ENCODE peak calls at places on chromosomes 11 and 22, in nine cellular contexts. One of them, this sample, is unnamed.

GRCh38 chr11:64563966-64564365 is 27.1 kb upstream of the SLC22A12 start:
- DNase-seq in H54: no peak
- DNase-seq in NCI-H460: no peak
- DNase-seq in activated naive CD4-positive, alpha-beta T cell treated with anti-CD3 and anti-CD28 coated beads, Interleukin-2, amount 50 U/mL, for 16 hours: no peak
- DNase-seq in NCI-H1092 treated with DMSO at 0.1 percent for 48 hours: no peak
- DNase-seq in OCI-LY7: no peak
- DNase-seq in activated CD8-positive, alpha-beta memory T cell treated with anti-CD3 and anti-CD28 coated beads, Interleukin-2, amount 10 ng/mL, durations not matched to agents 7 days and 5 days: no peak
- DNase-seq in nucleus accumbens: no peak
- DNase-seq in SJCRH30: no peak
- DNase-seq in this sample: no peak

GRCh38 chr11:8586184-8586583 is 7.8 kb downstream of the STK33 start:
- DNase-seq in OCI-LY7: no peak
- DNase-seq in SJCRH30: no peak
- DNase-seq in H54: no peak
- DNase-seq in NCI-H460: no peak
- DNase-seq in activated CD8-positive, alpha-beta memory T cell treated with anti-CD3 and anti-CD28 coated beads, Interleukin-2, amount 10 ng/mL, durations not matched to agents 7 days and 5 days: no peak
- DNase-seq in nucleus accumbens: no peak
- DNase-seq in NCI-H1092 treated with DMSO at 0.1 percent for 48 hours: no peak
- DNase-seq in activated naive CD4-positive, alpha-beta T cell treated with anti-CD3 and anti-CD28 coated beads, Interleukin-2, amount 50 U/mL, for 16 hours: no peak
- DNase-seq in this sample: no peak

GRCh38 chr11:63520606-63521170 is 14.8 kb downstream of the LGALS12 start:
- DNase-seq in NCI-H1092 treated with DMSO at 0.1 percent for 48 hours: no peak
- DNase-seq in nucleus accumbens: no peak
- DNase-seq in OCI-LY7: no peak
- DNase-seq in H54: no peak
- DNase-seq in activated CD8-positive, alpha-beta memory T cell treated with anti-CD3 and anti-CD28 coated beads, Interleukin-2, amount 10 ng/mL, durations not matched to agents 7 days and 5 days: no peak
- DNase-seq in SJCRH30: no peak
- DNase-seq in activated naive CD4-positive, alpha-beta T cell treated with anti-CD3 and anti-CD28 coated beads, Interleukin-2, amount 50 U/mL, for 16 hours: no peak
- DNase-seq in NCI-H460: no peak
- DNase-seq in this sample: no peak

GRCh38 chr11:117232911-117233409 is 489 bp downstream of the RNF214 start:
- DNase-seq in SJCRH30: peak
- DNase-seq in activated CD8-positive, alpha-beta memory T cell treated with anti-CD3 and anti-CD28 coated beads, Interleukin-2, amount 10 ng/mL, durations not matched to agents 7 days and 5 days: peak
- DNase-seq in nucleus accumbens: no peak
- DNase-seq in activated naive CD4-positive, alpha-beta T cell treated with anti-CD3 and anti-CD28 coated beads, Interleukin-2, amount 50 U/mL, for 16 hours: no peak
- DNase-seq in H54: no peak
- DNase-seq in OCI-LY7: peak
- DNase-seq in NCI-H1092 treated with DMSO at 0.1 percent for 48 hours: no peak
- DNase-seq in NCI-H460: no peak
- DNase-seq in this sample: no peak

GRCh38 chr11:67632982-67633755 is 3.4 kb upstream of the NUDT8 start:
- DNase-seq in NCI-H460: no peak
- DNase-seq in activated CD8-positive, alpha-beta memory T cell treated with anti-CD3 and anti-CD28 coated beads, Interleukin-2, amount 10 ng/mL, durations not matched to agents 7 days and 5 days: no peak
- DNase-seq in H54: no peak
- DNase-seq in nucleus accumbens: no peak
- DNase-seq in activated naive CD4-positive, alpha-beta T cell treated with anti-CD3 and anti-CD28 coated beads, Interleukin-2, amount 50 U/mL, for 16 hours: no peak
- DNase-seq in NCI-H1092 treated with DMSO at 0.1 percent for 48 hours: no peak
- DNase-seq in SJCRH30: no peak
- DNase-seq in OCI-LY7: no peak
- DNase-seq in this sample: no peak

GRCh38 chr11:46557684-46558151 is 36.1 kb downstream of the AMBRA1 start:
- DNase-seq in NCI-H460: no peak
- DNase-seq in nucleus accumbens: no peak
- DNase-seq in SJCRH30: no peak
- DNase-seq in activated CD8-positive, alpha-beta memory T cell treated with anti-CD3 and anti-CD28 coated beads, Interleukin-2, amount 10 ng/mL, durations not matched to agents 7 days and 5 days: no peak
- DNase-seq in H54: no peak
- DNase-seq in OCI-LY7: no peak
- DNase-seq in activated naive CD4-positive, alpha-beta T cell treated with anti-CD3 and anti-CD28 coated beads, Interleukin-2, amount 50 U/mL, for 16 hours: no peak
- DNase-seq in NCI-H1092 treated with DMSO at 0.1 percent for 48 hours: no peak
- DNase-seq in this sample: no peak

GRCh38 chr11:112408551-112408950 is 147.9 kb upstream of the PLET1 start:
- DNase-seq in SJCRH30: no peak
- DNase-seq in NCI-H460: no peak
- DNase-seq in OCI-LY7: no peak
- DNase-seq in activated naive CD4-positive, alpha-beta T cell treated with anti-CD3 and anti-CD28 coated beads, Interleukin-2, amount 50 U/mL, for 16 hours: no peak
- DNase-seq in nucleus accumbens: no peak
- DNase-seq in NCI-H1092 treated with DMSO at 0.1 percent for 48 hours: no peak
- DNase-seq in H54: no peak
- DNase-seq in activated CD8-positive, alpha-beta memory T cell treated with anti-CD3 and anti-CD28 coated beads, Interleukin-2, amount 10 ng/mL, durations not matched to agents 7 days and 5 days: no peak
- DNase-seq in this sample: no peak

GRCh38 chr22:27717094-27717493 is 84.5 kb downstream of the MN1 start:
- DNase-seq in activated CD8-positive, alpha-beta memory T cell treated with anti-CD3 and anti-CD28 coated beads, Interleukin-2, amount 10 ng/mL, durations not matched to agents 7 days and 5 days: no peak
- DNase-seq in NCI-H1092 treated with DMSO at 0.1 percent for 48 hours: no peak
- DNase-seq in OCI-LY7: no peak
- DNase-seq in SJCRH30: no peak
- DNase-seq in NCI-H460: no peak
- DNase-seq in H54: no peak
- DNase-seq in nucleus accumbens: no peak
- DNase-seq in activated naive CD4-positive, alpha-beta T cell treated with anti-CD3 and anti-CD28 coated beads, Interleukin-2, amount 50 U/mL, for 16 hours: no peak
- DNase-seq in this sample: no peak

GRCh38 chr11:76152086-76152658 is 54.1 kb downstream of the WNT11 start:
- DNase-seq in activated naive CD4-positive, alpha-beta T cell treated with anti-CD3 and anti-CD28 coated beads, Interleukin-2, amount 50 U/mL, for 16 hours: peak
- DNase-seq in OCI-LY7: peak
- DNase-seq in activated CD8-positive, alpha-beta memory T cell treated with anti-CD3 and anti-CD28 coated beads, Interleukin-2, amount 10 ng/mL, durations not matched to agents 7 days and 5 days: peak
- DNase-seq in NCI-H1092 treated with DMSO at 0.1 percent for 48 hours: no peak
- DNase-seq in NCI-H460: peak
- DNase-seq in SJCRH30: peak
- DNase-seq in nucleus accumbens: peak
- DNase-seq in H54: peak
- DNase-seq in this sample: peak

GRCh38 chr11:69269926-69270697 is 23.8 kb upstream of the MYEOV start:
- DNase-seq in activated naive CD4-positive, alpha-beta T cell treated with anti-CD3 and anti-CD28 coated beads, Interleukin-2, amount 50 U/mL, for 16 hours: no peak
- DNase-seq in H54: no peak
- DNase-seq in NCI-H1092 treated with DMSO at 0.1 percent for 48 hours: no peak
- DNase-seq in activated CD8-positive, alpha-beta memory T cell treated with anti-CD3 and anti-CD28 coated beads, Interleukin-2, amount 10 ng/mL, durations not matched to agents 7 days and 5 days: no peak
- DNase-seq in nucleus accumbens: no peak
- DNase-seq in NCI-H460: no peak
- DNase-seq in SJCRH30: no peak
- DNase-seq in OCI-LY7: no peak
- DNase-seq in this sample: no peak

GRCh38 chr11:123386746-123387510 is 43.1 kb upstream of the GRAMD1B start:
- DNase-seq in SJCRH30: peak
- DNase-seq in H54: no peak
- DNase-seq in activated CD8-positive, alpha-beta memory T cell treated with anti-CD3 and anti-CD28 coated beads, Interleukin-2, amount 10 ng/mL, durations not matched to agents 7 days and 5 days: no peak
- DNase-seq in OCI-LY7: peak
- DNase-seq in nucleus accumbens: no peak
- DNase-seq in NCI-H1092 treated with DMSO at 0.1 percent for 48 hours: no peak
- DNase-seq in activated naive CD4-positive, alpha-beta T cell treated with anti-CD3 and anti-CD28 coated beads, Interleukin-2, amount 50 U/mL, for 16 hours: no peak
- DNase-seq in NCI-H460: no peak
- DNase-seq in this sample: no peak

This sample was measured in natural killer cell treated with Interleukin-12 subunit alpha and Interleukin-12 subunit beta and Interleukin-15 and Interleukin-18, amount 100 ng/mL, for 72 hours.